ENCODE peak calls at places on chromosome 5, in seven cellular contexts. I, N, X, P, V, L and H are unnamed samples.

GRCh38 chr5:157063776-157064430 is 5.0 kb upstream of the HAVCR1 start:
- DNase-seq in X (no peak), N (no peak), P (no peak), V (no peak), L (no peak), I (no peak), H (no peak)

GRCh38 chr5:138212828-138213160 is 329 bp downstream of the CDC23 start:
- DNase-seq in N (no peak), V (no peak), L (no peak), X (peak), I (no peak), P (peak), H (peak)

GRCh38 chr5:10216107-10216506 is 33.6 kb downstream of the ATPSCKMT start:
- DNase-seq in L (no peak), V (no peak), P (no peak), N (no peak), X (no peak), I (no peak), H (no peak)

GRCh38 chr5:136249678-136250266 is 56.8 kb upstream of the SMIM32 start:
- DNase-seq in L (peak), P (peak), I (peak), N (peak), X (peak), V (peak), H (peak)

GRCh38 chr5:137085206-137085605 is 413.9 kb downstream of the SPOCK1 start:
- DNase-seq in L (no peak), V (no peak), X (no peak), I (no peak), N (no peak), P (no peak), H (no peak)

GRCh38 chr5:2991884-2992283 is 240.4 kb upstream of the IRX2 start:
- DNase-seq in V (no peak), X (no peak), L (no peak), I (peak), P (no peak), N (no peak), H (no peak)

GRCh38 chr5:82620957-82621600 is 342.9 kb upstream of the RPS23 start:
- DNase-seq in X (no peak), P (no peak), I (no peak), V (no peak), N (no peak), L (no peak), H (no peak)

GRCh38 chr5:61429906-61430305 is 97.8 kb downstream of the ZSWIM6 start:
- DNase-seq in N (no peak), I (no peak), L (no peak), X (no peak), P (no peak), V (no peak), H (no peak)

GRCh38 chr5:21225223-21226064 is 1237.4 kb upstream of the CDH18 start:
- DNase-seq in X (no peak), L (no peak), I (no peak), V (no peak), P (no peak), N (no peak), H (no peak)

GRCh38 chr5:89069591-89069990 is 186.6 kb upstream of the MEF2C start:
- DNase-seq in X (no peak), I (no peak), V (no peak), L (no peak), P (no peak), N (no peak), H (no peak)

GRCh38 chr5:103667068-103667467 is 104.5 kb upstream of the NUDT12 start:
- DNase-seq in L (no peak), P (no peak), N (no peak), X (peak), V (no peak), I (no peak), H (no peak)

GRCh38 chr5:60018091-60018490 is 124.6 kb upstream of the PDE4D start:
- DNase-seq in I (no peak), V (no peak), N (no peak), L (no peak), P (no peak), X (no peak), H (no peak)

GRCh38 chr5:30804739-30805313 is 388.7 kb upstream of the CDH6 start:
- DNase-seq in N (no peak), X (no peak), P (no peak), I (no peak), V (peak), L (no peak), H (no peak)

GRCh38 chr5:10684303-10685086 is 76.5 kb downstream of the DAP start:
- DNase-seq in X (no peak), V (no peak), L (no peak), I (no peak), N (no peak), P (peak), H (peak)

GRCh38 chr5:85395526-85395925 is 1010.8 kb upstream of the EDIL3 start:
- DNase-seq in L (no peak), I (no peak), P (no peak), X (no peak), N (no peak), V (no peak), H (no peak)

GRCh38 chr5:173778784-173779304 is 109.3 kb upstream of the CPEB4 start:
- DNase-seq in L (no peak), X (no peak), V (no peak), P (no peak), I (no peak), N (no peak), H (no peak)

GRCh38 chr5:119445544-119445943 is 6.8 kb upstream of the HSD17B4 start:
- DNase-seq in V (peak), N (no peak), I (no peak), P (no peak), X (no peak), L (no peak), H (no peak)

GRCh38 chr5:138035605-138036537 is 3.0 kb upstream of the FAM13B start:
- DNase-seq in X (peak), I (peak), P (peak), V (peak), L (peak), N (peak), H (peak)

GRCh38 chr5:38369692-38370091 is 111.3 kb downstream of the EGFLAM start:
- DNase-seq in V (no peak), L (no peak), I (no peak), N (no peak), X (no peak), P (no peak), H (no peak)

GRCh38 chr5:9112520-9113291 is 433.2 kb downstream of the SEMA5A start:
- DNase-seq in P (no peak), I (no peak), V (no peak), N (no peak), X (no peak), L (no peak), H (no peak)

GRCh38 chr5:8729437-8729836 is 816.4 kb downstream of the SEMA5A start:
- DNase-seq in P (no peak), N (no peak), I (no peak), X (no peak), L (no peak), V (no peak), H (no peak)

GRCh38 chr5:102554092-102554491 is 55.3 kb upstream of the SLCO6A1 start:
- DNase-seq in V (no peak), I (no peak), N (peak), P (no peak), X (no peak), L (no peak), H (no peak)

GRCh38 chr5:54324651-54325271 is 14.4 kb upstream of the ARL15 start:
- DNase-seq in V (no peak), N (no peak), L (no peak), I (no peak), X (no peak), P (no peak), H (no peak)

GRCh38 chr5:52725065-52725746 is 62.5 kb upstream of the ITGA1 start:
- DNase-seq in N (no peak), X (no peak), I (peak), L (no peak), V (no peak), P (peak), H (peak)

GRCh38 chr5:71471193-71471592 is 15.7 kb downstream of the BDP1 start:
- DNase-seq in V (no peak), N (no peak), L (no peak), I (no peak), X (no peak), P (no peak), H (no peak)

GRCh38 chr5:173334808-173335207 is 6.6 kb upstream of the STC2 start:
- DNase-seq in P (no peak), X (no peak), V (no peak), L (no peak), N (no peak), I (no peak), H (no peak)

GRCh38 chr5:108637110-108637509 is 110.6 kb upstream of the FER start:
- DNase-seq in N (no peak), I (no peak), X (no peak), P (no peak), L (no peak), V (no peak), H (no peak)

GRCh38 chr5:102668220-102668930 is 86.7 kb upstream of the PAM start:
- DNase-seq in V (no peak), X (no peak), L (no peak), P (no peak), N (no peak), I (no peak), H (no peak)

DNA sequence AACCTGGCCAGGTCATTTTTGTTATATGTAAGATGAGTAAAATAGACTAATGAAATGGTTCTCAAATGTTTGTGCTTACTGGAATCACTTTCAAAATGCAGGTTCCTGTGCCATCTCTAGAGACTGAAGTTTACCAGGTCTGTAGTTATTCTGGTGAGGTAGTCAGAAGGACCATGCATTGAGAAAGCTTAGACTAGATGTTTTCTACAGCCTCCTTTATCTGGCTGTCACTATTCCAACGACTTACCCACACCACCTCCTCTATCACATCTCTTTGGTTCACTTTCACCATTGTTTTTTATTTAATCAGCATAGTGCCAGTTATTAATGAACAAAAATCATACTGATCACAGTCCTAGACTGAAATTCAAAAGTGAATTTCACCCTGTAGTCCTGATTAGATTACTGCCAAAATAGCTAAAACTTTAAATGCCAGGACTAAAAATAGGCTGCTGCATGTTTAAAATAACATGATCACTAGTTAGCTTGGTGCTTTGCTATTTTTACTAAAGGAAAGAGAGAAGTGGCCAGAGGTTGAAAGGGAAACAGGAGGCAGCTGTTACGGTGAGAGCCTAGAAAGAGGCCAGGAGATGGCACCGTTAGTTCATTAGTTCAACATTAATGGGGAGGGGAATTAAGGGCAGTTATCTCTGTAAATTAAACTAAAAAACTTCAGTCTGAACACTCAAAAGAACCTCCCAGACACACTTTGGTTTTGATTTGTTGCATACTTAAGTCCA is 13.9 kb upstream of the FNIP1 start:
- DNase-seq in V (no peak), X (no peak), L (peak), N (no peak), P (peak), I (no peak), H (peak)
- TF ChIP-seq CTCF in V (peak), X (peak), L (peak), N (peak), P (peak), I (no peak), H (peak)

GRCh38 chr5:40568548-40568947 is 111.2 kb upstream of the PTGER4 start:
- DNase-seq in X (no peak), N (no peak), P (no peak), L (no peak), I (no peak), V (no peak), H (no peak)
- TF ChIP-seq CTCF in X (no peak), N (no peak), P (no peak), L (no peak), I (no peak), V (no peak), H (no peak)

GRCh38 chr5:120532835-120533234 is 68.7 kb downstream of the PRR16 start:
- DNase-seq in I (no peak), P (no peak), V (peak), X (peak), N (no peak), L (peak), H (no peak)
- TF ChIP-seq CTCF in I (no peak), P (no peak), V (peak), X (no peak), N (no peak), L (peak), H (no peak)

GRCh38 chr5:139872052-139872766 is 76.6 kb downstream of the PSD2 start:
- DNase-seq in P (no peak), N (no peak), V (no peak), I (no peak), L (no peak), X (no peak), H (no peak)
- TF ChIP-seq CTCF in P (no peak), N (no peak), V (peak), I (no peak), L (peak), X (no peak), H (peak)

DNA sequence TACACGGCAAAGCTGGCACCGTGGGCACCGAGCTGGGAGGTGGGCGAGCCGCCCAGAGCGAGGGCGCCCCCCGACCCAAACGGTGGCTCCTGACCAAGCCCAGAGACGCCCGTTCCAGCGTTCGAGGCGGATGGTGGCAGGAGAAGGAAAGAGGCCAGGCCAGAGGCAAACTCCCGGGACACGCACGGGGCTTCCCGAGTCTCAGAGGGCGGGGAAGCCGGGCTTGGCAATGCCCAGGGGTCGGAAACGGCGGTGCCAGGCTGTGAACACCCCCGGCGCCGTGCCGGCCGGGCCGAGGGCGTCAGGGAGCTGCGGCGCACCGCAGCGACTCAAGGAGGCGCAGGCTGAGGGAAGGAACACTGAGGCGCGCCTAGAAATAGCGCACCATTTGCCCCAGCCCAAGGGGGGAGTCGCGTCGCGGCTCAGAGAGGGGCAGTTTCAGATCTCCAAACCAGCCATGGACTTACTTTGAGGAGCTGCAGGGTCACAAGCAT is 397 bp downstream of the SPRY4 start:
- DNase-seq in I (peak), P (no peak), N (no peak), L (peak), X (peak), V (no peak), H (no peak)
- TF ChIP-seq CTCF in I (no peak), P (no peak), N (peak), L (peak), X (no peak), V (peak), H (peak)

GRCh38 chr5:36058776-36059175 is 7.9 kb downstream of the UGT3A2 start:
- DNase-seq in N (no peak), L (no peak), I (no peak), V (no peak), P (no peak), X (no peak), H (no peak)

GRCh38 chr5:36066001-36066539 is 612 bp downstream of the UGT3A2 start:
- DNase-seq in P (no peak), X (no peak), N (no peak), L (no peak), I (no peak), V (no peak), H (no peak)

GRCh38 chr5:36055984-36056383 is 10.7 kb downstream of the UGT3A2 start:
- DNase-seq in N (no peak), L (no peak), X (no peak), V (no peak), I (no peak), P (no peak), H (no peak)

GRCh38 chr5:36059571-36060515 is 6.8 kb downstream of the UGT3A2 start:
- DNase-seq in L (no peak), V (no peak), P (no peak), I (no peak), X (no peak), N (peak), H (no peak)

GRCh38 chr5:36060516-36060885 is 6.2 kb downstream of the UGT3A2 start:
- DNase-seq in N (no peak), P (no peak), X (peak), I (no peak), V (no peak), L (no peak), H (no peak)
- TF ChIP-seq CTCF in N (peak), P (no peak), X (peak), I (no peak), V (peak), L (peak), H (no peak)

GRCh38 chr5:55584398-55585265 is 49.9 kb upstream of the PLPP1 start:
- DNase-seq in V (no peak), P (no peak), N (no peak), I (no peak), X (no peak), L (no peak), H (no peak)
- TF ChIP-seq CTCF in V (no peak), P (no peak), N (no peak), I (no peak), X (no peak), L (no peak), H (no peak)

GRCh38 chr5:154754460-154755360 is 467 bp upstream of the LARP1 start:
- DNase-seq in L (peak), X (peak), P (peak), I (peak), N (peak), V (peak), H (peak)
- TF ChIP-seq CTCF in L (peak), X (peak), P (peak), I (no peak), N (peak), V (peak), H (peak)

GRCh38 chr5:16550316-16550952 is 66.4 kb downstream of the RETREG1 start:
- DNase-seq in P (peak), X (peak), I (peak), L (peak), N (no peak), V (peak), H (peak)
- TF ChIP-seq CTCF in P (peak), X (peak), I (peak), L (peak), N (peak), V (peak), H (peak)